ENCODE peak calls at places on chromosomes 13 and 19, in five cellular contexts. Q, X, Z, A and L are unnamed samples.

GRCh38 chr13:44331912-44332840 is 41.4 kb upstream of the SERP2 start:
- DNase-seq in Q (no peak), X (no peak), A (peak), Z (no peak), L (no peak)

GRCh38 chr19:16268676-16269319 is 55.8 kb upstream of the KLF2 start:
- DNase-seq in A (no peak), Z (peak), Q (no peak), X (no peak), L (no peak)

GRCh38 chr13:71672527-71672926 is 194.5 kb downstream of the DACH1 start:
- DNase-seq in X (no peak), Q (no peak), Z (no peak), A (no peak), L (no peak)

GRCh38 chr13:99255241-99255640 is 2.9 kb downstream of the GPR18 start:
- DNase-seq in Z (no peak), Q (no peak), X (no peak), A (no peak), L (no peak)

GRCh38 chr19:12952488-12953455 is 4.3 kb downstream of the GADD45GIP1 start:
- DNase-seq in Q (peak), X (peak), A (no peak), Z (no peak), L (no peak)

GRCh38 chr19:743168-743687 is 7.7 kb upstream of the MISP start:
- DNase-seq in X (no peak), Q (no peak), Z (peak), A (no peak), L (peak)

GRCh38 chr13:66657165-66657895 is 572.8 kb downstream of the PCDH9 start:
- DNase-seq in A (peak), Q (peak), Z (no peak), X (peak), L (peak)

GRCh38 chr13:110226051-110226562 is 80.8 kb downstream of the COL4A1 start:
- DNase-seq in A (no peak), Z (no peak), X (no peak), Q (no peak), L (no peak)

GRCh38 chr13:28035146-28035782 is 46.8 kb upstream of the URAD start:
- DNase-seq in A (no peak), Z (no peak), X (peak), Q (no peak), L (peak)

GRCh38 chr13:85266771-85267170 is 532.4 kb downstream of the SLITRK6 start:
- DNase-seq in Z (no peak), A (no peak), X (no peak), Q (no peak), L (no peak)

GRCh38 chr13:27379694-27380596 is 44.5 kb upstream of the GTF3A start:
- DNase-seq in Q (no peak), A (no peak), X (peak), Z (peak), L (peak)

GRCh38 chr13:80235131-80235530 is 105.8 kb downstream of the SPRY2 start:
- DNase-seq in A (no peak), Q (no peak), X (no peak), Z (no peak), L (no peak)

GRCh38 chr13:36879218-36879938 is 40.7 kb downstream of the SMAD9 start:
- DNase-seq in Z (peak), X (no peak), Q (no peak), A (no peak), L (no peak)
- TF ChIP-seq CTCF in Z (no peak), X (no peak), Q (no peak), A (no peak), L (no peak)

GRCh38 chr13:22275393-22275792 is 604.5 kb downstream of the FGF9 start:
- DNase-seq in Q (no peak), A (no peak), X (no peak), Z (no peak), L (no peak)

GRCh38 chr13:22278336-22278929 is 607.6 kb downstream of the FGF9 start:
- DNase-seq in Q (no peak), Z (peak), X (peak), A (no peak), L (peak)
- TF ChIP-seq CTCF in Q (no peak), Z (no peak), X (peak), A (no peak), L (no peak)

GRCh38 chr19:55809381-55810058 is 22.3 kb downstream of the NLRP11 start:
- DNase-seq in Z (peak), A (peak), Q (no peak), X (peak), L (peak)
- TF ChIP-seq CTCF in Z (peak), A (no peak), Q (no peak), X (no peak), L (no peak)

GRCh38 chr19:53881482-53882390 is at the start of gene PRKCG:
- DNase-seq in Z (peak), X (no peak), Q (no peak), A (no peak), L (peak)
- TF ChIP-seq CTCF in Z (peak), X (peak), Q (peak), A (no peak), L (peak)

DNA sequence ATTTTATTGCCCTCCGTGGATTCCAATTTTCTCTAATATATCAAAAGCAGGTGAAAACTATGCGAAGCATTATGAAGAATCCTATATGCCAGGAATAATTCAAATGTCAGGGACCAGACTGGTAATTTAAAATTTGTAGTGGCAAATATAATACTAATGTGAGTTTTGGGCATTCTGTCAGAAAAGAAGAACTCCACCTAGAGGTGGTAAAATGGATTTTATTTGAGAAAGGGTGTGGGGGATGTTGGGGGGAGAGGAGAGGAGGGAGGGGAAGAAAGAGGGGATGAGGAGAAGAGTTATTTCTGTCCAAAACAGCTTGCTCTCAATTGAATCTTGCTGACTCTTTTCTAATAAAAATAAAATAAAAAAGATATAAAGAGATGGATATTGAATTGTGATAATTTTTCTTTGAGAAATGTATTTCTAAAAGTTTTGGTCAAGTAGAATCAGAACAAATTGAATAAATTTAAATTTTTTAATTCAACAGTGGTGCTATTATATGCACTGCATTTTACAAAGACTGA is 929.3 kb upstream of the SLITRK5 start:
- DNase-seq in Z (no peak), A (no peak), X (no peak), Q (no peak), L (no peak)
- TF ChIP-seq CTCF in Z (no peak), A (no peak), X (no peak), Q (no peak), L (no peak)

GRCh38 chr19:2663920-2664571 is 38.4 kb downstream of the GNG7 start:
- DNase-seq in Q (no peak), X (no peak), Z (no peak), A (no peak), L (no peak)
- TF ChIP-seq CTCF in Q (no peak), X (no peak), Z (no peak), A (no peak), L (peak)

DNA sequence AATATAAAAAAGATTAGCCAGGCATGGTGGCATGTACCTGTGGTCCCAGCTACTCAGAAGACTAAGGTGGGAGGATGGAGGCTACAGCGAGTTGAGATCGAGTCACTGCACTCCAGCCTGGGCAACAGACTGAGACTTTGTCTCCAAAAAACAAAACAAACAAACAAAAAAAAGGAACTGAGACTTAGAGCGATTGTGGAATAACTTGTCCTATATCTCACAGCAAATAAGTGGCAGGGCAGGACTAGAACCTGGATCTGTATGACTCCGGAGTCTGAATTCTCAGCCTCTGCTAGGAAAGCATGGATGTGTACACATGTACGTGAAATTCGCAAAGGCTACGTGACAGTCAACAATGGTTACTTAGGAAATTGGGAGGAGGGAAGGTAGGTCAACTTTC is 20.1 kb downstream of the KRTDAP start:
- DNase-seq in Q (no peak), A (no peak), X (no peak), Z (no peak), L (no peak)
- TF ChIP-seq CTCF in Q (no peak), A (no peak), X (no peak), Z (no peak), L (no peak)

DNA sequence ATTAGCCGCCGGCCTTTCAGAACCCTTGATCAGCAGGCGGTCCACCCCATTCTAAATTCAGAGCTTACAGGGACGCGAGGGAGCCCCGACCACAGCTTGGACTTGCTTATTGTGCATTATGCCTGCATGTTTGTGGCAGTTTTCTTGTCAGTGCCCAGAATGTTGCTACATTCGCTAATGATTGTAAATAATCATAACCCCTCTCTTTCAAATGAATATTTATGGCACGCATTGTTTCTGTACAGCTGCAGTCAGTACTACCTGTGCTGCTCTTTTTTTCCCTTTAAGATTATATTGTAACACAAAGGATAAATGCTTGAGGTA is 321 bp upstream of the VPS36 start:
- DNase-seq in A (no peak), Z (no peak), Q (no peak), X (no peak), L (no peak)
- TF ChIP-seq CTCF in A (no peak), Z (peak), Q (no peak), X (no peak), L (no peak)